ENCODE peak calls at places on chromosomes 5 and 9, in seven cellular contexts. One of them, this sample, is unnamed.

GRCh38 chr9:8899541-8899940 is 1100.0 kb upstream of the DMAC1 start:
- DNase-seq in ovary: no peak
- DNase-seq in tibial nerve: no peak
- DNase-seq in CD8-positive, alpha-beta T cell: no peak
- DNase-seq in fibroblast of lung: no peak
- DNase-seq in psoas muscle: no peak
- DNase-seq in AG10803: no peak
- DNase-seq in this sample: no peak

GRCh38 chr5:164708831-164709230 is 1203.4 kb downstream of the MAT2B start:
- DNase-seq in tibial nerve: no peak
- DNase-seq in fibroblast of lung: no peak
- DNase-seq in AG10803: no peak
- DNase-seq in ovary: no peak
- DNase-seq in CD8-positive, alpha-beta T cell: no peak
- DNase-seq in psoas muscle: no peak
- DNase-seq in this sample: no peak

GRCh38 chr9:131281119-131281965 is 5.0 kb upstream of the FAM78A start:
- DNase-seq in CD8-positive, alpha-beta T cell: peak
- DNase-seq in fibroblast of lung: no peak
- DNase-seq in ovary: no peak
- DNase-seq in AG10803: no peak
- DNase-seq in tibial nerve: no peak
- DNase-seq in psoas muscle: no peak
- DNase-seq in this sample: no peak

GRCh38 chr9:116644099-116644688 is 42.9 kb upstream of the TRIM32 start:
- DNase-seq in ovary: no peak
- DNase-seq in tibial nerve: no peak
- DNase-seq in CD8-positive, alpha-beta T cell: no peak
- DNase-seq in psoas muscle: no peak
- DNase-seq in AG10803: peak
- DNase-seq in fibroblast of lung: peak
- DNase-seq in this sample: no peak

GRCh38 chr5:96876292-96876850 is at the start of gene ERAP2:
- DNase-seq in tibial nerve: no peak
- DNase-seq in ovary: no peak
- DNase-seq in psoas muscle: no peak
- DNase-seq in AG10803: peak
- DNase-seq in CD8-positive, alpha-beta T cell: no peak
- DNase-seq in fibroblast of lung: peak
- DNase-seq in this sample: no peak

GRCh38 chr5:123505633-123506032 is 6.3 kb upstream of the CSNK1G3 start:
- DNase-seq in psoas muscle: no peak
- DNase-seq in CD8-positive, alpha-beta T cell: no peak
- DNase-seq in ovary: no peak
- DNase-seq in AG10803: no peak
- DNase-seq in fibroblast of lung: no peak
- DNase-seq in tibial nerve: no peak
- DNase-seq in this sample: no peak

GRCh38 chr5:172454355-172455086 is at the start of gene SH3PXD2B:
- DNase-seq in CD8-positive, alpha-beta T cell: peak
- DNase-seq in ovary: peak
- DNase-seq in fibroblast of lung: peak
- DNase-seq in AG10803: peak
- DNase-seq in tibial nerve: no peak
- DNase-seq in psoas muscle: peak
- DNase-seq in this sample: no peak

GRCh38 chr5:96431376-96432244 is 1.4 kb downstream of the PCSK1 start:
- DNase-seq in fibroblast of lung: peak
- DNase-seq in psoas muscle: peak
- DNase-seq in AG10803: peak
- DNase-seq in tibial nerve: no peak
- DNase-seq in CD8-positive, alpha-beta T cell: no peak
- DNase-seq in ovary: no peak
- DNase-seq in this sample: no peak

GRCh38 chr9:127162046-127162445 is 39.6 kb upstream of the ANGPTL2 start:
- DNase-seq in tibial nerve: no peak
- DNase-seq in psoas muscle: no peak
- DNase-seq in CD8-positive, alpha-beta T cell: no peak
- DNase-seq in AG10803: no peak
- DNase-seq in ovary: no peak
- DNase-seq in fibroblast of lung: no peak
- DNase-seq in this sample: peak

GRCh38 chr5:168681556-168682183 is 102.5 kb upstream of the PANK3 start:
- DNase-seq in AG10803: peak
- DNase-seq in CD8-positive, alpha-beta T cell: no peak
- DNase-seq in tibial nerve: peak
- DNase-seq in fibroblast of lung: peak
- DNase-seq in ovary: peak
- DNase-seq in psoas muscle: peak
- DNase-seq in this sample: peak

GRCh38 chr9:77546391-77546790 is 101.7 kb downstream of the GNA14 start:
- DNase-seq in psoas muscle: no peak
- DNase-seq in fibroblast of lung: peak
- DNase-seq in AG10803: peak
- DNase-seq in CD8-positive, alpha-beta T cell: no peak
- DNase-seq in tibial nerve: no peak
- DNase-seq in ovary: no peak
- DNase-seq in this sample: no peak

GRCh38 chr5:68369436-68370125 is 154.0 kb downstream of the PIK3R1 start:
- DNase-seq in psoas muscle: no peak
- DNase-seq in CD8-positive, alpha-beta T cell: peak
- DNase-seq in tibial nerve: no peak
- DNase-seq in AG10803: no peak
- DNase-seq in fibroblast of lung: no peak
- DNase-seq in ovary: no peak
- DNase-seq in this sample: no peak

GRCh38 chr9:69637801-69638200 is 34.4 kb downstream of the APBA1 start:
- DNase-seq in CD8-positive, alpha-beta T cell: no peak
- DNase-seq in tibial nerve: no peak
- DNase-seq in fibroblast of lung: peak
- DNase-seq in ovary: no peak
- DNase-seq in AG10803: peak
- DNase-seq in psoas muscle: no peak
- DNase-seq in this sample: peak

GRCh38 chr9:124518116-124518515 is 10.9 kb upstream of the NR5A1 start:
- DNase-seq in AG10803: no peak
- DNase-seq in psoas muscle: no peak
- DNase-seq in CD8-positive, alpha-beta T cell: no peak
- DNase-seq in ovary: no peak
- DNase-seq in fibroblast of lung: no peak
- DNase-seq in tibial nerve: no peak
- DNase-seq in this sample: no peak

GRCh38 chr9:124521142-124521541 is 13.9 kb upstream of the NR5A1 start:
- DNase-seq in psoas muscle: no peak
- DNase-seq in tibial nerve: no peak
- DNase-seq in fibroblast of lung: no peak
- DNase-seq in CD8-positive, alpha-beta T cell: no peak
- DNase-seq in ovary: no peak
- DNase-seq in AG10803: no peak
- DNase-seq in this sample: no peak

GRCh38 chr9:124526174-124526573 is 19.0 kb upstream of the NR5A1 start:
- DNase-seq in CD8-positive, alpha-beta T cell: no peak
- DNase-seq in tibial nerve: no peak
- DNase-seq in AG10803: no peak
- DNase-seq in fibroblast of lung: no peak
- DNase-seq in psoas muscle: no peak
- DNase-seq in ovary: no peak
- DNase-seq in this sample: no peak

GRCh38 chr9:124520206-124520596 is 13.0 kb upstream of the NR5A1 start:
- DNase-seq in ovary: no peak
- DNase-seq in tibial nerve: no peak
- DNase-seq in fibroblast of lung: no peak
- DNase-seq in psoas muscle: no peak
- DNase-seq in CD8-positive, alpha-beta T cell: no peak
- DNase-seq in AG10803: no peak
- DNase-seq in this sample: no peak

DNA sequence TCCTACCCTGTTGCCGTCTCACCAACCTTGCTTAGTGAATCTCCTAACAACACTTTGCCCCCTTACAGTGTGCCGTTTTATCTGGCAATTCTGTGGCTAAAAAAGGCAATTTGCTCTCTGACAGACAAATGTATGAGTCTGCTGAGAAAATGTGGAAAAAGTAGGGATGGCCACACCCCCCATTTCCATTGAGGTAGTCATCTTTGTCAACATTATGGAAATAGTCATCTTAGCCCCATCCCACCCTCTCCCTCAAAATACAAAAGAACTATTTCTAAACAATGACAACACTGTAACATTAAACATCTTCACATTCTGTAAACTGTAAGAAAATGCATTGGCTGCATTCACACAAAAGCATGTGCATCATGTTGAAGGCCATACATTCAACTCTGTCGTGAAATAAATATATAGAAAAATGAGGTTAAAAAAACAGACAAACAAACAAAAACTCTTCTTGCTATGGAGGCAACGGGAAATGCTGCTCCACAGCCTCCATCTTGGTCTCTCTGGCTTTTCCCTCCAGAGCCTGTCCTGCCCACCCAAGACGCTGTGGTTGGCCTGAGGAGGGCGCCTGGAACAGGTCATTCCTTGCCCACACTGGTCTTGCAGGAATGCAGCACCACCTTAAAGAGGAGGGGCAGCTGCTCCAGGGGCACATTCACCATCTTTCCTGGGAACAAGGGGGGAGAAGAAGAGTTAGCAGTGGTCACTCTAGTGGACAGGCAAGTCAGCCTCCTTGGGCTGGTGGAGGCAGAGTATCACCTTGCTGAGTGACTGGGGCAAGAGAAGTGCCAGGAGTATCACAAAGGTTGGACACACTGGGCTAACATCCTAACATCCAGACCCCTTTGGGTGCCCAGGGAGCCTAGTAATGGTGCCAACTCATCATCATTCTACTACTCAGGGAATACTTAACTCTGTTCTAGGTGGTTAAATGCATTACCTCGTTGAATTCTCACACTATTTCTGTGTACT is 15.2 kb upstream of the NR5A1 start:
- DNase-seq in psoas muscle: no peak
- DNase-seq in tibial nerve: no peak
- DNase-seq in fibroblast of lung: no peak
- DNase-seq in ovary: no peak
- DNase-seq in CD8-positive, alpha-beta T cell: no peak
- DNase-seq in AG10803: no peak
- DNase-seq in this sample: no peak
- TF ChIP-seq CTCF in psoas muscle: no peak
- TF ChIP-seq CTCF in tibial nerve: no peak
- TF ChIP-seq CTCF in fibroblast of lung: no peak
- TF ChIP-seq CTCF in ovary: no peak
- TF ChIP-seq CTCF in CD8-positive, alpha-beta T cell: no peak
- TF ChIP-seq CTCF in AG10803: no peak
- TF ChIP-seq CTCF in this sample: no peak

GRCh38 chr9:34515959-34516358 is 6.8 kb downstream of the ENHO start:
- DNase-seq in psoas muscle: no peak
- DNase-seq in tibial nerve: no peak
- DNase-seq in ovary: no peak
- DNase-seq in CD8-positive, alpha-beta T cell: no peak
- DNase-seq in AG10803: no peak
- DNase-seq in fibroblast of lung: no peak
- DNase-seq in this sample: no peak

GRCh38 chr9:34514401-34514800 is 8.4 kb downstream of the ENHO start:
- DNase-seq in ovary: no peak
- DNase-seq in psoas muscle: no peak
- DNase-seq in CD8-positive, alpha-beta T cell: no peak
- DNase-seq in tibial nerve: no peak
- DNase-seq in fibroblast of lung: no peak
- DNase-seq in AG10803: no peak
- DNase-seq in this sample: no peak

GRCh38 chr9:34514816-34515215 is 8.0 kb downstream of the ENHO start:
- DNase-seq in tibial nerve: no peak
- DNase-seq in AG10803: no peak
- DNase-seq in CD8-positive, alpha-beta T cell: no peak
- DNase-seq in ovary: no peak
- DNase-seq in psoas muscle: no peak
- DNase-seq in fibroblast of lung: no peak
- DNase-seq in this sample: no peak

GRCh38 chr9:34512131-34513078 is 10.4 kb downstream of the ENHO start:
- DNase-seq in psoas muscle: no peak
- DNase-seq in tibial nerve: no peak
- DNase-seq in CD8-positive, alpha-beta T cell: no peak
- DNase-seq in AG10803: no peak
- DNase-seq in ovary: no peak
- DNase-seq in fibroblast of lung: no peak
- DNase-seq in this sample: no peak

DNA sequence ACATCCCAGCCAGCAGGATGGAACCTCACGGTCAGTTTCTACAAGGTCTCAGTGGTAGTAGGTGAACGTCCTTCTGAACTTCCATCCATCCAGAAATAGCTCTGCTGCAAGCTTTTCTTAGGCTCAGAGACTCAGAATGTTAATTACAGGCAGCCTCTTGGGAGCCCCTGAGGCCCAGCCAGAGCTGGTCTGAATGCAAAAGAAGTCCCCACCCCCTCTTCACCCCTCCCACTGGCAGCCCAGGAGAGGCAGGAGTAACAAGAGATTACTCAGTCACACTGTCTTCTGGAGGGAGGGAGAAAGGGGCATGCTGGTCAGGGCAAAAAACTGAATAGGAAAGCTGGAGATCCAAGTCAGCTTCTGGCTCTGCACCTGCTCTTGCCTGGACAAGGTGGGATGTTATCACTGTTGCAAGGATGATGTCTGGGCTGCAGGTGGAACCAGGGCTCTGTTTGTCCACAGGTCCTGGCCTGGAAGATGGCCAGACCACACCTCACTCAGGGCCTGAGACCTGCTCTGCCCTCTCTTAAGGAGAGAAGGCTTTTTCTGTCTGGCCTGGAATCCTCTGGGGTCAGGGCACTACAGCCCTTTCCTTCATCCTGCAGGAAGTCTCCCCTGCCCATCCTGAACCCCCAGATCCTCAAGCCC is 9.1 kb downstream of the ENHO start:
- DNase-seq in ovary: no peak
- DNase-seq in AG10803: no peak
- DNase-seq in psoas muscle: no peak
- DNase-seq in fibroblast of lung: peak
- DNase-seq in CD8-positive, alpha-beta T cell: no peak
- DNase-seq in tibial nerve: no peak
- DNase-seq in this sample: no peak
- H3K4me3 ChIP-seq in ovary: no peak
- H3K4me3 ChIP-seq in AG10803: no peak
- H3K4me3 ChIP-seq in psoas muscle: no peak
- H3K4me3 ChIP-seq in fibroblast of lung: no peak
- H3K4me3 ChIP-seq in CD8-positive, alpha-beta T cell: no peak
- H3K4me3 ChIP-seq in tibial nerve: no peak
- H3K4me3 ChIP-seq in this sample: no peak

GRCh38 chr5:12272389-12272788 is 368.1 kb upstream of the CTNND2 start:
- DNase-seq in CD8-positive, alpha-beta T cell: no peak
- DNase-seq in psoas muscle: no peak
- DNase-seq in tibial nerve: no peak
- DNase-seq in fibroblast of lung: peak
- DNase-seq in AG10803: no peak
- DNase-seq in ovary: no peak
- DNase-seq in this sample: no peak
- TF ChIP-seq CTCF in CD8-positive, alpha-beta T cell: no peak
- TF ChIP-seq CTCF in psoas muscle: no peak
- TF ChIP-seq CTCF in tibial nerve: no peak
- TF ChIP-seq CTCF in fibroblast of lung: no peak
- TF ChIP-seq CTCF in AG10803: no peak
- TF ChIP-seq CTCF in ovary: no peak
- TF ChIP-seq CTCF in this sample: no peak

DNA sequence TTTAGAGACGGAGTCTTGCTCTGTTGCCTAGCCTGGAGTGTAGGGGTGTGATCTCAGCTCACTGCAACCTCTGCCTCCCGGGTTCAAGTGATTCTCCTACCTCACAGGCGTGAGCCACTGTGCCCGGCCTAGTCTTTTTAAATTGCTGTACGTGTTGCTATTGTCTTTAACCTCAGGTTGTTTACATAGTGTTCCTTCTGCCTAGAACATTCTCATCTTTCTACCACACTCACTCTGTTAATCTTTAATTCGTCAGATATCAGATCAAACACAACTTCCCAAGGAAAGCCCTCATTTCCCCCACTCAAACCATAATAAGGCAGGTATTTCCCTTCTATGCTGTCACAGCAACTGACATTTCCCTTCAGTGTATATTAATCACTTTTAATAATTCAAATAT is 1309.9 kb upstream of the C9orf72 start:
- DNase-seq in tibial nerve: no peak
- DNase-seq in CD8-positive, alpha-beta T cell: no peak
- DNase-seq in AG10803: no peak
- DNase-seq in psoas muscle: no peak
- DNase-seq in ovary: no peak
- DNase-seq in fibroblast of lung: no peak
- DNase-seq in this sample: no peak
- H3K4me3 ChIP-seq in tibial nerve: no peak
- H3K4me3 ChIP-seq in CD8-positive, alpha-beta T cell: no peak
- H3K4me3 ChIP-seq in AG10803: no peak
- H3K4me3 ChIP-seq in psoas muscle: no peak
- H3K4me3 ChIP-seq in ovary: no peak
- H3K4me3 ChIP-seq in fibroblast of lung: no peak
- H3K4me3 ChIP-seq in this sample: no peak

This sample was measured in AG09309.